ENCODE peak calls at places on chromosome 16, in eight cellular contexts. Q, E, X, O, Y, R, L and F are unnamed samples.

GRCh38 chr16:17343729-17344128 is 127.0 kb downstream of the XYLT1 start:
- DNase-seq in Y (no peak), O (no peak), X (no peak), Q (no peak), R (no peak), E (no peak), L (no peak), F (no peak)

GRCh38 chr16:81261049-81261648 is 22.7 kb downstream of the BCO1 start:
- DNase-seq in Y (no peak), E (no peak), R (peak), L (no peak), X (no peak), O (no peak), Q (no peak), F (no peak)

GRCh38 chr16:86611517-86611840 is 33.1 kb downstream of the FOXL1 start:
- DNase-seq in E (no peak), Q (no peak), O (no peak), X (no peak), Y (no peak), L (peak), R (no peak), F (no peak)

GRCh38 chr16:2767140-2767731 is 9.8 kb downstream of the ELOB start:
- DNase-seq in X (no peak), Q (no peak), Y (no peak), L (no peak), R (no peak), E (no peak), O (no peak), F (no peak)

GRCh38 chr16:47687694-47688093 is 226.6 kb downstream of the PHKB start:
- DNase-seq in E (no peak), Q (no peak), R (no peak), O (no peak), Y (no peak), L (no peak), X (no peak), F (no peak)

GRCh38 chr16:84414789-84415326 is 46.5 kb downstream of the ATP2C2 start:
- DNase-seq in Q (no peak), O (no peak), X (no peak), L (no peak), R (no peak), Y (no peak), E (no peak), F (no peak)

GRCh38 chr16:10136916-10137315 is 45.3 kb downstream of the GRIN2A start:
- DNase-seq in O (no peak), Y (peak), R (no peak), Q (no peak), X (no peak), E (no peak), L (no peak), F (no peak)

GRCh38 chr16:46897471-46897870 is 13.3 kb downstream of the GPT2 start:
- DNase-seq in X (no peak), E (no peak), Q (no peak), L (no peak), Y (no peak), R (no peak), O (no peak), F (no peak)

GRCh38 chr16:27287051-27287811 is 18.7 kb upstream of the NSMCE1 start:
- DNase-seq in E (no peak), Y (no peak), O (no peak), R (no peak), Q (no peak), X (no peak), L (no peak), F (no peak)

GRCh38 chr16:54444851-54445523 is 158.4 kb upstream of the IRX3 start:
- DNase-seq in E (no peak), X (no peak), Y (no peak), R (no peak), Q (no peak), L (no peak), O (no peak), F (no peak)

GRCh38 chr16:83400234-83400633 is 407.5 kb upstream of the HSBP1 start:
- DNase-seq in L (no peak), X (no peak), O (no peak), Q (no peak), Y (peak), E (no peak), R (no peak), F (no peak)

GRCh38 chr16:56356276-56357241 is 68.8 kb downstream of the AMFR start:
- DNase-seq in L (peak), Q (no peak), O (peak), E (no peak), X (peak), Y (peak), R (peak), F (peak)

GRCh38 chr16:27822529-27823437 is 240.7 kb downstream of the GSG1L start:
- DNase-seq in O (no peak), Q (peak), R (no peak), L (no peak), E (no peak), Y (no peak), X (no peak), F (no peak)

GRCh38 chr16:764848-765487 is 4.4 kb downstream of the MSLN start:
- DNase-seq in X (no peak), L (no peak), Y (no peak), E (no peak), Q (no peak), R (no peak), O (no peak), F (no peak)

GRCh38 chr16:56270828-56271227 is 79.5 kb downstream of the GNAO1 start:
- DNase-seq in X (no peak), Q (no peak), E (no peak), O (no peak), L (no peak), R (no peak), Y (no peak), F (no peak)

GRCh38 chr16:12002447-12003006 is 26.0 kb downstream of the SNX29 start:
- DNase-seq in Y (no peak), R (no peak), O (no peak), E (no peak), L (no peak), X (no peak), Q (peak), F (no peak)